ENCODE peak calls at places on chromosomes 12 and 14, in four cellular contexts. O is HFFc6, C is Calu3, G is HS-5. X is an unnamed sample.

GRCh38 chr12:82740129-82741000 is 53.7 kb downstream of the TMTC2 start:
- DNase-seq in O (peak), C (peak), G (peak), X (peak)

GRCh38 chr14:91886961-91887360 is 19.6 kb upstream of the TC2N start:
- DNase-seq in O (no peak), C (no peak), G (no peak), X (no peak)

GRCh38 chr12:115572440-115572839 is 705.1 kb downstream of the MED13L start:
- DNase-seq in O (no peak), C (no peak), G (no peak), X (peak)

GRCh38 chr12:121284551-121285390 is 11.7 kb downstream of the CAMKK2 start:
- DNase-seq in O (no peak), C (no peak), G (no peak), X (no peak)

GRCh38 chr12:130849561-130850417 is 10.7 kb upstream of the STX2 start:
- DNase-seq in O (no peak), C (peak), G (no peak), X (peak)

GRCh38 chr14:98925362-98926040 is 346.5 kb downstream of the BCL11B start:
- DNase-seq in O (no peak), C (no peak), G (no peak), X (no peak)

GRCh38 chr12:41968661-41969060 is 176.0 kb downstream of the GXYLT1 start:
- DNase-seq in O (no peak), C (no peak), G (no peak), X (no peak)

GRCh38 chr14:74959596-74960180 is 4.3 kb upstream of the PGF start:
- DNase-seq in O (no peak), C (no peak), G (no peak), X (no peak)

GRCh38 chr14:78188882-78189281 is 18.7 kb downstream of the NRXN3 start:
- DNase-seq in O (no peak), C (no peak), G (no peak), X (no peak)

GRCh38 chr12:115866909-115867525 is 410.5 kb downstream of the MED13L start:
- DNase-seq in O (no peak), C (peak), G (no peak), X (peak)

GRCh38 chr14:22836301-22837058 is at the start of gene MMP14:
- DNase-seq in O (peak), C (no peak), G (no peak), X (peak)

GRCh38 chr12:3604750-3605638 is 114.0 kb downstream of the PRMT8 start:
- DNase-seq in O (no peak), C (peak), G (no peak), X (peak)

GRCh38 chr14:79583738-79584405 is 627.4 kb downstream of the DIO2 start:
- DNase-seq in O (peak), C (no peak), G (peak), X (no peak)

GRCh38 chr12:124549629-124550028 is 17.8 kb downstream of the NCOR2 start:
- DNase-seq in O (no peak), C (no peak), G (no peak), X (no peak)

GRCh38 chr12:20050166-20050565 is 318.2 kb upstream of the PDE3A start:
- DNase-seq in O (no peak), C (no peak), G (no peak), X (no peak)

GRCh38 chr12:131267576-131267975 is 313.9 kb downstream of the ADGRD1 start:
- DNase-seq in O (no peak), C (no peak), G (no peak), X (no peak)

GRCh38 chr12:52060498-52061177 is 9.1 kb upstream of the ATG101 start:
- DNase-seq in O (no peak), C (no peak), G (no peak), X (no peak)